ENCODE peak calls at places on chromosomes 11 and 22, in ten cellular contexts. L, Y, I, X, E, J, N, T, Q and M are unnamed samples.

GRCh38 chr22:37077802-37078448 is 26.4 kb downstream of the KCTD17 start:
- DNase-seq in L (peak; percentile 66), Y (peak; percentile 86), I (peak; percentile 79), X (peak; percentile 68), E (peak; percentile 62), J (peak; percentile 58), N (peak; percentile 76), T (no peak), Q (peak; percentile 38), M (peak; percentile 25)

GRCh38 chr11:106986261-106986660 is 32.0 kb downstream of the GUCY1A2 start:
- DNase-seq in L (peak; percentile 59), Y (no peak), I (no peak), X (no peak), E (no peak), J (peak; percentile 69), N (no peak), T (no peak), Q (no peak), M (peak; percentile 29)

GRCh38 chr22:20792966-20793332 is 19.0 kb downstream of the SERPIND1 start:
- DNase-seq in L (peak; percentile 35), Y (no peak), I (no peak), X (no peak), E (no peak), J (no peak), N (no peak), T (no peak), Q (no peak), M (no peak)

GRCh38 chr11:111729441-111729840 is 36.7 kb downstream of the PPP2R1B start:
- DNase-seq in L (no peak), Y (no peak), I (no peak), X (no peak), E (no peak), J (no peak), N (no peak), T (no peak), Q (peak; percentile 78), M (peak; percentile 14)

GRCh38 chr11:10380921-10381320 is 74.1 kb upstream of the AMPD3 start:
- DNase-seq in L (no peak), Y (no peak), I (no peak), X (no peak), E (no peak), J (no peak), N (no peak), T (no peak), Q (no peak), M (no peak)

GRCh38 chr22:27150530-27150909 is 493.1 kb downstream of the MIAT start:
- DNase-seq in L (no peak), Y (no peak), I (no peak), X (no peak), E (no peak), J (no peak), N (no peak), T (no peak), Q (no peak), M (no peak)

GRCh38 chr11:133904818-133905515 is 51.8 kb downstream of the IGSF9B start:
- DNase-seq in L (no peak), Y (peak; percentile 10), I (no peak), X (no peak), E (no peak), J (no peak), N (peak; percentile 24), T (no peak), Q (no peak), M (no peak)

GRCh38 chr11:123191939-123192338 is 3.1 kb downstream of the CLMP start:
- DNase-seq in L (no peak), Y (no peak), I (no peak), X (no peak), E (no peak), J (no peak), N (no peak), T (no peak), Q (no peak), M (no peak)

GRCh38 chr11:113377606-113378005 is 10.0 kb upstream of the ANKK1 start:
- DNase-seq in L (peak; percentile 40), Y (no peak), I (no peak), X (no peak), E (no peak), J (no peak), N (no peak), T (no peak), Q (no peak), M (no peak)

GRCh38 chr11:131760191-131760951 is 390.0 kb downstream of the NTM start:
- DNase-seq in L (peak; percentile 91), Y (no peak), I (peak; percentile 87), X (no peak), E (no peak), J (no peak), N (no peak), T (no peak), Q (no peak), M (peak; percentile 96)

GRCh38 chr11:63997801-63998332 is 11.6 kb downstream of the OTUB1 start:
- DNase-seq in L (no peak), Y (no peak), I (no peak), X (no peak), E (no peak), J (no peak), N (no peak), T (no peak), Q (no peak), M (no peak)

GRCh38 chr11:64000026-64000739 is 13.9 kb downstream of the OTUB1 start:
- DNase-seq in L (peak; percentile 84), Y (peak; percentile 81), I (peak; percentile 90), X (peak; percentile 57), E (no peak), J (peak; percentile 63), N (peak; percentile 74), T (no peak), Q (peak; percentile 53), M (peak; percentile 33)

GRCh38 chr11:63997104-63997700 is 11.0 kb downstream of the OTUB1 start:
- DNase-seq in L (no peak), Y (no peak), I (no peak), X (no peak), E (no peak), J (no peak), N (no peak), T (no peak), Q (no peak), M (no peak)

GRCh38 chr11:63999349-64000025 is 13.2 kb downstream of the OTUB1 start:
- DNase-seq in L (peak; percentile 63), Y (peak; percentile 67), I (peak; percentile 84), X (peak; percentile 48), E (peak; percentile 42), J (peak; percentile 85), N (peak; percentile 63), T (peak; percentile 16), Q (no peak), M (peak; percentile 33)

DNA sequence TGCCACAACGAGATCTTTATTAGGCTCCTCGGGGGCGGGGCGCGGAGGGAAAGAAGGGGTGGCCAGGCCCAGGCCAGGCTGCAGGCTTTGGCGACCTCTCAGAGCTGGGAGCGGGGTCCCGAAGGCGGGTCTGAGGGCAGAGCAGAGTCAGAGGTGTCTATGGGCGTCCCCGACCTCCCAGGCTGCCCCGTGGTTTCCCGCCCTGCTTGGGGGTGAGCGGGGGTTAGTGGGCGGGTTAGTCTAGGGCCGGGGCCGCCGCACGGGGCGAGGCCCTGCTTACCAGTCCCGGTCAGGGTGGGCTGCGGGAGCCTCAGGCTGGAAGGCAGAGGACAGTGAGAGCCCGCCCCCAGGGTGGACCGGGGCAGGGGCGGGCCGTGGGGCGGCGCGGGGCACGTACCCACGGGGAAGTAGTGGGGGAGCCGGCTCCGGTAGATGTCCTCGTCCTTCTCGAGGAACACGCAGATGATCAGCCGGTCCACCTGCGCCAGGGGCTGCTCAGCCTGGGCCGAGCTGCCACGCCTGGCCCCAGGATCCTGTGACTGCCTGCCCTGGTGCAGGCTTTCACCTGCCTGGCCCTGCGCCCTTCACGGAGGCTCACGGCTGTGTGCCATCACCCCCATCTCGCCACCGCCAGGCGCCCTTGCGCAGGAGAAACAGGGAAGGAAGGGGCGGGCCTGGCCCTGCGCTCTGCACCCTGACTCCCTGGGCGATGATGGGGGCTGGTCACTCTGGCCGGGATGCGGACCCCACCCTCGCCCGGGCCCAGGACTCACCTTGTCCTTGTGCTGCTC is 12.5 kb downstream of the OTUB1 start:
- DNase-seq in L (no peak), Y (no peak), I (peak; percentile 82), X (no peak), E (no peak), J (peak; percentile 23), N (peak; percentile 50), T (no peak), Q (no peak), M (no peak)
- H3K4me3 ChIP-seq in L (no peak overlapping the region), Y (no peak overlapping the region), I (peak overlapping the region; percentile 64), X (no peak overlapping the region), E (no peak overlapping the region), J (no peak overlapping the region), N (peak overlapping the region; percentile 47), T (peak overlapping the region; percentile 70), Q (no peak overlapping the region), M (no peak overlapping the region)

GRCh38 chr22:41935015-41935908 is 8.7 kb upstream of the TNFRSF13C start:
- DNase-seq in L (no peak), Y (no peak), I (no peak), X (no peak), E (no peak), J (no peak), N (no peak), T (no peak), Q (no peak), M (no peak)
- H3K27ac ChIP-seq in L (no peak overlapping the region), Y (peak overlapping the region; percentile 76), I (no peak overlapping the region), X (no peak overlapping the region), E (no peak overlapping the region), J (no peak overlapping the region), N (no peak overlapping the region), T (no peak overlapping the region), Q (no peak overlapping the region), M (no peak overlapping the region)

GRCh38 chr22:44277404-44278135 is 35.2 kb downstream of the SHISAL1 start:
- DNase-seq in L (no peak), Y (no peak), I (no peak), X (no peak), E (no peak), J (no peak), N (peak; percentile 11), T (no peak), Q (no peak), M (no peak)

GRCh38 chr22:44280665-44281188 is 32.0 kb downstream of the SHISAL1 start:
- DNase-seq in L (no peak), Y (no peak), I (no peak), X (no peak), E (no peak), J (no peak), N (no peak), T (no peak), Q (no peak), M (no peak)

GRCh38 chr22:44276706-44277403 is 35.9 kb downstream of the SHISAL1 start:
- DNase-seq in L (no peak), Y (no peak), I (no peak), X (no peak), E (no peak), J (no peak), N (peak; percentile 24), T (no peak), Q (no peak), M (no peak)

GRCh38 chr22:44279059-44279340 is 33.8 kb downstream of the SHISAL1 start:
- DNase-seq in L (no peak), Y (no peak), I (no peak), X (no peak), E (no peak), J (no peak), N (no peak), T (no peak), Q (no peak), M (no peak)

GRCh38 chr22:44278234-44279058 is 34.3 kb downstream of the SHISAL1 start:
- DNase-seq in L (no peak), Y (no peak), I (no peak), X (no peak), E (no peak), J (no peak), N (no peak), T (no peak), Q (no peak), M (no peak)
- H3K27me3 ChIP-seq in L (no peaks in the 10 kb centered on the region), Y (no peaks in the 10 kb centered on the region), I (no peaks in the 10 kb centered on the region), X (no peaks in the 10 kb centered on the region), E (peaks cover 13% of the 10 kb centered on the region), J (no peaks in the 10 kb centered on the region), N (peaks cover 19% of the 10 kb centered on the region), T (no peaks in the 10 kb centered on the region), Q (no peaks in the 10 kb centered on the region), M (peaks cover 3% of the 10 kb centered on the region)

GRCh38 chr11:65418681-65419459 is 3.7 kb upstream of the NEAT1 start:
- DNase-seq in L (peak; percentile 99), Y (peak; percentile 98), I (peak; percentile 95), X (peak; percentile 62), E (peak; percentile 98), J (peak; percentile 98), N (peak; percentile 99), T (peak; percentile 91), Q (peak; percentile 97), M (peak; percentile 93)
- H3K4me3 ChIP-seq in L (no peak overlapping the region), Y (peak overlapping the region; percentile 57), I (peak overlapping the region; percentile 20), X (peak overlapping the region; percentile 53), E (no peak overlapping the region), J (peak overlapping the region; percentile 41), N (peak overlapping the region; percentile 91), T (peak overlapping the region; percentile 94), Q (no peak overlapping the region), M (peak overlapping the region; percentile 17)